ENCODE peak calls at places on chromosomes 16 and 17, in six cellular contexts. Y, E, N, R, S and B are unnamed samples.

GRCh38 chr16:51524555-51525373 is 373.7 kb upstream of the SALL1 start:
- DNase-seq in N (peak; percentile 52), Y (peak; percentile 55), R (peak; percentile 33), S (peak; percentile 26), E (no peak), B (no peak)

GRCh38 chr16:50402298-50402895 is 33.6 kb upstream of the BRD7 start:
- DNase-seq in N (no peak), E (no peak), R (no peak), S (no peak), Y (no peak), B (no peak)

GRCh38 chr16:22318690-22319358 is 21.6 kb downstream of the POLR3E start:
- DNase-seq in S (peak; percentile 62), R (no peak), E (peak; percentile 51), Y (peak; percentile 47), N (peak; percentile 28), B (peak; percentile 46)

GRCh38 chr17:80296221-80296620 is 35.6 kb downstream of the RNF213 start:
- DNase-seq in E (no peak), S (no peak), Y (no peak), R (no peak), N (no peak), B (no peak)

GRCh38 chr17:19760781-19761180 is 12.7 kb upstream of the ALDH3A1 start:
- DNase-seq in N (no peak), Y (no peak), S (no peak), E (no peak), R (no peak), B (no peak)

GRCh38 chr17:48632579-48633265 is 6.6 kb upstream of the HOXB9 start:
- DNase-seq in E (no peak), S (no peak), Y (no peak), N (no peak), R (no peak), B (no peak)

GRCh38 chr16:29968205-29968604 is 5.5 kb upstream of the TAOK2 start:
- DNase-seq in Y (no peak), S (no peak), E (no peak), R (no peak), N (no peak), B (no peak)

GRCh38 chr16:85683363-85683762 is 5.4 kb downstream of the GINS2 start:
- DNase-seq in Y (no peak), R (no peak), S (no peak), E (no peak), N (no peak), B (no peak)

GRCh38 chr17:34243732-34244299 is 11.3 kb upstream of the CCL2 start:
- DNase-seq in N (no peak), E (no peak), R (no peak), Y (no peak), S (no peak), B (no peak)

DNA sequence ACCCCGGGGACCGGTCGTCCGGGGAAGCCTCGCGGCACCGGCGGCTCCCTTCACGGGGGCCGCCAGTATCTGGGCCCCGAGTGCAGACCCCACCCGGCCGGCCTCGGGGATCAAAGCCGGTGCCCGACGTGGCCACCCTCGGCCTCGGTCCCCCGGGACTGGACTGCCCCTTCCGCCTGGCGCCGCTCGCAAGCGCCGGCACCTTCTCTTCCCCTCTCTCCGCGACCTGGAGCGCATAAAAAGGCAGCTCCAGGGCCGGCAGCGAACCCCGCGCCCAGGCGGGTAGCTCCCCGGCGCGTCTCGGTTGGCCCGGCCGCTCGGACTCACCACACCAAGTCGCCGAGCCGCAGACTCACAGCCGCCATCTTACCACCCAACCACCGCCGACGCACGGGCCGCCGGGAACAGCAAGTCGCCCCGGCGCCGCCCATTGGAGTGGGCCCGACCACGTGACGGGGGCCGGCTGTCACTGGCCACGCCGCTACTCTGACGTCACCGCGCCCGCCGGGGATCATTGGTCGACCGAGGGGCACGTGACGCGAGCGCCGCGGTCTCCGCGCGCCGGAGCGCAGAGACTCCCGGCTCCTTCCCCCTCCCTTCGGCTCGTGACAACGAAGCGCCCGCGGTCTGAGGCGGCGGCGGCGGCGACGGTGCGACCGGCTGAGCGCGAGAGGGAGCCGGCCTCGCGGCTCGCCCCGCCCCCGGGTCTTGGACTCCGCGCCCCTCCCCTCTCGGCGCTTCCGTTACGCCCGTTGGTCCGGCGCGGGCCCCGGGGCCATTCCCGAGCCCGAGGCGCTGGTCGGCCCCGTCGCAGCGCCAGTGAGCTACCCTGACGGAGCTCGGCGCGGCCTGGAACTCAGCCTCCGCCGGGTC is at the start of the genes GLYR1 and UBN1:
- DNase-seq in R (peak; percentile 99), S (peak; percentile 89), N (peak; percentile 97), Y (peak; percentile 98), E (peak; percentile 99), B (peak; percentile 99)
- H3K4me1 ChIP-seq in R (peaks cover 45% of the 10 kb centered on the region), S (peaks cover 45% of the 10 kb centered on the region), N (peaks cover 34% of the 10 kb centered on the region), Y (peaks cover 31% of the 10 kb centered on the region), E (peaks cover 49% of the 10 kb centered on the region), B (peaks cover 38% of the 10 kb centered on the region)

DNA sequence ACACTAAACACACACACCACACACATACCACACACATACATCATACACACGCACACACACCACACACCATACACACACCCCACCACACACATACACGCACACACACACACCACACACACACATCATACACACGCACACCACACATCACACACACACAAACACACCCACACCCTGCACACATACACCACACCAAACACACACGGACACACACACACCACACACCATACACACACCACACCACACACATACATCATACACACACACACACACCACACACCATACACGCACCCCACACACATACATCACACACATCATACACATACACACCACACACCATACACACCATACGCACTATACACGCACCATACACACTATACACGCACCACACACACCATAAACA is 3.7 kb upstream of the SOX8 start:
- DNase-seq in R (no peak), Y (no peak), E (no peak), S (no peak), N (no peak), B (no peak)
- H3K27ac ChIP-seq in R (peak overlapping the region; percentile 82), Y (no peak overlapping the region), E (no peak overlapping the region), S (no peak overlapping the region), N (no peak overlapping the region), B (no peak overlapping the region)

GRCh38 chr16:5505093-5505887 is 407.7 kb upstream of the EEF2KMT start:
- DNase-seq in N (no peak), S (no peak), E (no peak), R (no peak), Y (no peak), B (no peak)

GRCh38 chr16:5504028-5504758 is 406.6 kb upstream of the EEF2KMT start:
- DNase-seq in E (no peak), R (no peak), S (no peak), N (no peak), Y (no peak), B (no peak)

GRCh38 chr16:5502944-5503343 is 405.3 kb upstream of the EEF2KMT start:
- DNase-seq in Y (no peak), S (no peak), E (no peak), R (no peak), N (no peak), B (no peak)

GRCh38 chr16:5508371-5508770 is 410.8 kb upstream of the EEF2KMT start:
- DNase-seq in E (no peak), S (no peak), R (no peak), Y (no peak), N (no peak), B (no peak)

GRCh38 chr16:5506021-5506420 is 408.4 kb upstream of the EEF2KMT start:
- DNase-seq in E (no peak), Y (no peak), N (no peak), R (no peak), S (no peak), B (no peak)
- H3K4me1 ChIP-seq in E (no peaks in the 10 kb centered on the region), Y (no peaks in the 10 kb centered on the region), N (no peaks in the 10 kb centered on the region), R (no peaks in the 10 kb centered on the region), S (no peaks in the 10 kb centered on the region), B (no peaks in the 10 kb centered on the region)

DNA sequence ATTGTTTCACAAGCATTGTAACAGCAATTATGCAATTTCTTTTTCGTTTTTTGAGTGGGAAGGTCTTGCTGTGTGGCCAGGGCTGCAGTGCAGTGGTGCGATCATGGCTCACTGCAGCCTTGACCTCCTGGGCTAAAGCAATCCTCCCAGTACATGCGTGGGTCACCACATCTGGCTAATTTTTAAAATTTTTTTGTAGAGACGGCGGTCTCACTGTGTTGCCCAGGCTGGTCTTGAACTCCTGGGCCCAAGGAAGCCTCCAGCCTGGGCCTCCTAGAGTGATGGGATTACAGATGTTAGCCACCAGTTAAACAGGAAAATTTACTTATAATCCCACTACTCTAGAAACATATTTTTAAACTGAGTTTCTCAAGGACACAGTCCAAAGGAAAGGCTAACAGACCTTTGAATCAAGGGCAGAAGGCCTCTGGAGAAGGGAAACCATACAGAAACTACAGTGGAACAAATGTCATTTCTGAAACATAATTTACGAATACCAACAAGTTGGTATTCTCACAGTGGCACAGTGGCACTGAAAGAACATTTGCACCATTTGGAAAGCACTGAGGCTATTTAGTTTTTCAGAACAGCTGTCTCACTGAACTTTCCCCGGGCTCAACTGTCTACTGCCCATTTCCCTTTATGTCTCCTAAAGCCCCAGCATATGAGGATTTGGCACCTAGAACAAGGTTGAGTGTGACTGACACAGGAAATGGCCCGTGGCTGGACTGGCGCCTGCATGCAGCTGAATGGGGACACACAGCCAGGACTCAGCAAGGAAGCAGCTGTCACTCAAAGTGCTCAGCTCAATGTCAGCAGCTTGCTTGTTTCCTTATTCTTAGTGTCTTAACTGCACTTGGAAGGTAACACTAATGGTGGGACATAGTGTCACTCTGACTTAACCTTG is 2.8 kb upstream of the PRKAR1A start:
- DNase-seq in S (no peak), E (peak; percentile 18), Y (no peak), R (peak; percentile 28), N (no peak), B (no peak)
- H3K27ac ChIP-seq in S (no peak overlapping the region), E (no peak overlapping the region), Y (peak overlapping the region; percentile 97), R (peak overlapping the region; percentile 11), N (peak overlapping the region; percentile 5), B (no peak overlapping the region)

DNA sequence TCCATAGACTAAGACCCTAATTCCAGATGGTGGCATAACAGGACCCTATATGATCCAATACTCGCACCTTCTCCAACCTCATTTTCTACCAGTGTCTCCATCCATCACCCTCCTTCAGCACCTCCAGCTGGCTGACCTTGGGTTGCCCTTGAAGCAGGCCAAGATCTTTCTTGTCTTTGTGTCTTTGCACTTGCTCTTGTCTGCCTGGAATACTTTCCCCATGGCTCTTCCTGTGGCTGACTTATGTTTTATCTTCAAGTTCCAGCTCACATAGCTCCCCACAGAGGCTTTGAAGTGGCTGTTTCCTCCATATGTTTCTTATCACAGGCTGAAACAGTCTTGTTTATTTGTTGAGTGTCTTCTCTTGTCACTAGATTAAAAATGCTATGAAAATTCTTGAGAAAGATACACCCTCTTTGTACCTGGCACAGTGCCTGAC is 29.6 kb upstream of the MMD start:
- DNase-seq in R (no peak), N (no peak), E (peak; percentile 4), S (no peak), Y (peak; percentile 80), B (no peak)
- H3K4me1 ChIP-seq in R (peaks cover 3% of the 10 kb centered on the region), N (peaks cover 13% of the 10 kb centered on the region), E (peaks cover 5% of the 10 kb centered on the region), S (peaks cover 83% of the 10 kb centered on the region), Y (peaks cover 18% of the 10 kb centered on the region), B (no peaks in the 10 kb centered on the region)

DNA sequence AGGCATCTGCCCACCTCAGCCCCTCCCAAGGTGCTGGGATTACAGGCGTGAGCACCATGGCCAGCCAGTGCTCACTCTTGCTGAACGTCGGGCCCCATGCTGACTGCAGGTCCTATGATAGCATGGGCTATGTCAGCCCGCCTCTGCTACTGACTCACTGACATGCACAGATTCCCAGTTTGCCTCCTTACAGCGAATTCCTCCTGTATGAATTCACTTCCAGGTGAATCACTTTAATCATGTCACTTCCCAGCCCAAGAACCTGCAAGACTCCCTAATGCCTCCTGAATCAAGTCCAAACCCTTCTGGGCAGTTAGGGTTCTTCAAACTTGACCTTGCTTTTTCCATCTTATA is 16.1 kb upstream of the UBTF start:
- DNase-seq in S (no peak), E (no peak), R (no peak), N (peak; percentile 91), Y (no peak), B (no peak)
- H3K27ac ChIP-seq in S (peak overlapping the region; percentile 6), E (no peak overlapping the region), R (no peak overlapping the region), N (peak overlapping the region; percentile 55), Y (no peak overlapping the region), B (no peak overlapping the region)